ENCODE peak calls at places on chromosomes 2 and 18, in ten cellular contexts. P is aorta; G is transverse colon; X is lung; O is HT1080; Y is NCI-H1436; D is activated CD4-positive, alpha-beta T cell treated with anti-CD3 and anti-CD28 coated beads, Interleukin-2, amount 10 ng/mL, durations not matched to agents 7 days and 5 days; Q is mucosa of gallbladder; J is fibroblast of lung; A is anterior cingulate cortex. B is an unnamed sample.

GRCh38 chr2:35787302-35788031 is 568.1 kb upstream of the CRIM1 start:
- DNase-seq in P (no peak), G (no peak), X (no peak), O (peak), Y (no peak), D (no peak), Q (no peak), J (no peak), A (no peak), B (peak)

GRCh38 chr2:51335072-51336058 is 303.4 kb upstream of the NRXN1 start:
- DNase-seq in P (no peak), G (no peak), X (no peak), O (no peak), Y (no peak), D (no peak), Q (no peak), J (no peak), A (no peak), B (no peak)

GRCh38 chr2:182228741-182229140 is 198.1 kb downstream of the PDE1A start:
- DNase-seq in P (no peak), G (no peak), X (no peak), O (peak), Y (no peak), D (no peak), Q (no peak), J (no peak), A (no peak), B (no peak)

GRCh38 chr18:32042337-32042736 is 23.7 kb downstream of the RNF125 start:
- DNase-seq in P (no peak), G (no peak), X (no peak), O (no peak), Y (no peak), D (no peak), Q (no peak), J (no peak), A (no peak), B (no peak)

GRCh38 chr18:48842259-48843061 is 108.3 kb downstream of the SMAD7 start:
- DNase-seq in P (peak), G (peak), X (no peak), O (no peak), Y (no peak), D (peak), Q (no peak), J (no peak), A (no peak), B (no peak)

GRCh38 chr18:23334569-23334968 is 118.5 kb upstream of the RIOK3 start:
- DNase-seq in P (no peak), G (no peak), X (no peak), O (no peak), Y (no peak), D (no peak), Q (no peak), J (no peak), A (no peak), B (no peak)

GRCh38 chr2:180519276-180519675 is 461.1 kb upstream of the UBE2E3 start:
- DNase-seq in P (no peak), G (no peak), X (no peak), O (peak), Y (no peak), D (no peak), Q (no peak), J (peak), A (no peak), B (peak)

GRCh38 chr18:24421831-24422230 is 4.6 kb upstream of the IMPACT start:
- DNase-seq in P (no peak), G (no peak), X (no peak), O (no peak), Y (no peak), D (no peak), Q (no peak), J (no peak), A (no peak), B (no peak)

GRCh38 chr2:111162718-111163331 is 42.1 kb downstream of the BCL2L11 start:
- DNase-seq in P (no peak), G (no peak), X (no peak), O (no peak), Y (no peak), D (no peak), Q (no peak), J (no peak), A (no peak), B (no peak)

GRCh38 chr2:33091541-33092123 is 144.9 kb downstream of the LTBP1 start:
- DNase-seq in P (no peak), G (no peak), X (no peak), O (no peak), Y (no peak), D (no peak), Q (no peak), J (no peak), A (no peak), B (no peak)

GRCh38 chr2:223701761-223702160 is 99.6 kb upstream of the SCG2 start:
- DNase-seq in P (no peak), G (no peak), X (no peak), O (no peak), Y (no peak), D (no peak), Q (no peak), J (no peak), A (no peak), B (no peak)